ENCODE peak calls at places on chromosome 18, in eight cellular contexts. R, M, X, N, U, I, V and D are unnamed samples.
A peak's percentile ranks its signal among the peaks of the same experiment; 100 is the strongest.

GRCh38 chr18:65322895-65323294 is 427.9 kb upstream of the CDH7 start:
- DNase-seq in R (no peak), M (no peak), X (no peak), N (no peak), U (no peak), I (no peak), V (no peak), D (no peak)

GRCh38 chr18:58097127-58097906 is 53.3 kb downstream of the NEDD4L start:
- DNase-seq in R (no peak), M (no peak), X (no peak), N (peak; percentile 60), U (no peak), I (peak; percentile 79), V (peak; percentile 59), D (peak; percentile 35)

GRCh38 chr18:75456277-75456676 is 28.8 kb upstream of the SMIM21 start:
- DNase-seq in R (no peak), M (no peak), X (no peak), N (no peak), U (peak; percentile 5), I (no peak), V (no peak), D (no peak)

GRCh38 chr18:56812674-56813073 is 161.5 kb downstream of the WDR7 start:
- DNase-seq in R (no peak), M (no peak), X (no peak), N (no peak), U (no peak), I (no peak), V (no peak), D (no peak)

GRCh38 chr18:31487251-31488015 is 10.5 kb upstream of the DSG2 start:
- DNase-seq in R (no peak), M (no peak), X (no peak), N (no peak), U (peak; percentile 98), I (no peak), V (peak; percentile 97), D (no peak)

GRCh38 chr18:73739098-73739497 is 408.5 kb downstream of the FBXO15 start:
- DNase-seq in R (no peak), M (no peak), X (no peak), N (no peak), U (no peak), I (no peak), V (peak; percentile 85), D (no peak)

GRCh38 chr18:12314586-12315305 is 6.7 kb downstream of the TUBB6 start:
- DNase-seq in R (no peak), M (no peak), X (no peak), N (no peak), U (no peak), I (no peak), V (no peak), D (no peak)

GRCh38 chr18:47990981-47991380 is 60.5 kb upstream of the SMAD2 start:
- DNase-seq in R (no peak), M (no peak), X (no peak), N (no peak), U (no peak), I (no peak), V (no peak), D (no peak)

GRCh38 chr18:58454406-58455061 is 174.4 kb downstream of the ALPK2 start:
- DNase-seq in R (no peak), M (no peak), X (no peak), N (no peak), U (no peak), I (no peak), V (peak; percentile 17), D (no peak)

GRCh38 chr18:8190980-8191379 is 418.3 kb upstream of the RAB12 start:
- DNase-seq in R (no peak), M (no peak), X (no peak), N (no peak), U (no peak), I (no peak), V (no peak), D (no peak)

GRCh38 chr18:25630682-25631081 is 278.7 kb upstream of the ZNF521 start:
- DNase-seq in R (no peak), M (no peak), X (no peak), N (no peak), U (no peak), I (no peak), V (no peak), D (no peak)

GRCh38 chr18:22640281-22640842 is 222.6 kb upstream of the CTAGE1 start:
- DNase-seq in R (no peak), M (peak; percentile 21), X (no peak), N (no peak), U (no peak), I (no peak), V (no peak), D (no peak)

GRCh38 chr18:12066910-12067511 is 26.6 kb upstream of the ANKRD62 start:
- DNase-seq in R (no peak), M (no peak), X (no peak), N (no peak), U (no peak), I (no peak), V (no peak), D (no peak)

GRCh38 chr18:26488417-26489009 is 59.8 kb downstream of the KCTD1 start:
- DNase-seq in R (no peak), M (no peak), X (no peak), N (no peak), U (no peak), I (no peak), V (no peak), D (no peak)

GRCh38 chr18:12884521-12885323 is 685 bp upstream of the PTPN2 start:
- DNase-seq in R (no peak), M (no peak), X (no peak), N (no peak), U (no peak), I (no peak), V (no peak), D (no peak)

GRCh38 chr18:623760-624620 is 27.2 kb downstream of the CLUL1 start:
- DNase-seq in R (peak; percentile 56), M (peak; percentile 74), X (peak; percentile 78), N (peak; percentile 68), U (peak; percentile 72), I (peak; percentile 68), V (peak; percentile 58), D (peak; percentile 71)

GRCh38 chr18:42365550-42365949 is 410.5 kb downstream of the PIK3C3 start:
- DNase-seq in R (no peak), M (no peak), X (no peak), N (no peak), U (peak; percentile 29), I (no peak), V (peak; percentile 8), D (no peak)

GRCh38 chr18:23094411-23095165 is 40.7 kb upstream of the CABLES1 start:
- DNase-seq in R (no peak), M (no peak), X (no peak), N (no peak), U (no peak), I (no peak), V (no peak), D (no peak)

GRCh38 chr18:42654561-42654960 is 460.9 kb downstream of the RIT2 start:
- DNase-seq in R (no peak), M (no peak), X (no peak), N (no peak), U (peak; percentile 60), I (no peak), V (peak; percentile 36), D (no peak)

GRCh38 chr18:49920731-49921130 is 107.4 kb upstream of the ACAA2 start:
- DNase-seq in R (no peak), M (no peak), X (no peak), N (no peak), U (no peak), I (no peak), V (peak; percentile 88), D (no peak)

GRCh38 chr18:7233398-7233797 is 2.5 kb downstream of the LRRC30 start:
- DNase-seq in R (no peak), M (no peak), X (no peak), N (no peak), U (no peak), I (no peak), V (no peak), D (no peak)

GRCh38 chr18:45688834-45689233 is 35.1 kb upstream of the SLC14A1 start:
- DNase-seq in R (no peak), M (no peak), X (no peak), N (no peak), U (no peak), I (no peak), V (no peak), D (no peak)

GRCh38 chr18:475202-475624 is 25.3 kb downstream of the COLEC12 start:
- DNase-seq in R (peak; percentile 30), M (no peak), X (peak; percentile 35), N (no peak), U (peak; percentile 74), I (no peak), V (peak; percentile 96), D (peak; percentile 38)

GRCh38 chr18:37403100-37403781 is 162.4 kb downstream of the CELF4 start:
- DNase-seq in R (no peak), M (peak; percentile 36), X (peak; percentile 77), N (no peak), U (peak; percentile 96), I (no peak), V (peak; percentile 90), D (no peak)

GRCh38 chr18:26225022-26225693 is 1.1 kb upstream of the TAF4B start:
- DNase-seq in R (no peak), M (no peak), X (no peak), N (no peak), U (no peak), I (no peak), V (no peak), D (no peak)

GRCh38 chr18:26088482-26088881 is 1.9 kb downstream of the SS18 start:
- DNase-seq in R (no peak), M (no peak), X (no peak), N (no peak), U (no peak), I (no peak), V (peak; percentile 26), D (no peak)

GRCh38 chr18:67132919-67133318 is 383.6 kb downstream of the DSEL start:
- DNase-seq in R (no peak), M (no peak), X (no peak), N (no peak), U (no peak), I (no peak), V (no peak), D (no peak)

GRCh38 chr18:68402784-68403183 is 312.1 kb downstream of the TMX3 start:
- DNase-seq in R (no peak), M (no peak), X (no peak), N (no peak), U (no peak), I (no peak), V (no peak), D (no peak)
- H3K36me3 ChIP-seq in R (no peaks in the 10 kb centered on the region), M (no peaks in the 10 kb centered on the region), X (no peaks in the 10 kb centered on the region), N (no peaks in the 10 kb centered on the region), U (no peaks in the 10 kb centered on the region), I (no peaks in the 10 kb centered on the region), V (no peaks in the 10 kb centered on the region), D (no peaks in the 10 kb centered on the region)

GRCh38 chr18:63208676-63209075 is 110.9 kb downstream of the BCL2 start:
- DNase-seq in R (no peak), M (no peak), X (no peak), N (no peak), U (no peak), I (no peak), V (no peak), D (no peak)
- H3K4me3 ChIP-seq in R (no peak overlapping the region), M (no peak overlapping the region), X (no peak overlapping the region), N (no peak overlapping the region), U (no peak overlapping the region), I (no peak overlapping the region), V (no peak overlapping the region), D (no peak overlapping the region)

GRCh38 chr18:9535430-9535972 is 60.2 kb downstream of the RALBP1 start:
- DNase-seq in R (peak; percentile 37), M (peak; percentile 83), X (no peak), N (no peak), U (peak; percentile 69), I (no peak), V (peak; percentile 85), D (peak; percentile 66)
- H3K36me3 ChIP-seq in R (no peaks in the 10 kb centered on the region), M (no peaks in the 10 kb centered on the region), X (peaks cover 35% of the 10 kb centered on the region), N (peaks cover 82% of the 10 kb centered on the region), U (peaks cover 70% of the 10 kb centered on the region), I (peaks cover 2% of the 10 kb centered on the region), V (peaks cover 15% of the 10 kb centered on the region), D (peaks cover 7% of the 10 kb centered on the region)

GRCh38 chr18:63159590-63159989 is 160.0 kb downstream of the BCL2 start:
- DNase-seq in R (no peak), M (no peak), X (no peak), N (no peak), U (no peak), I (no peak), V (no peak), D (no peak)
- H3K4me3 ChIP-seq in R (no peak overlapping the region), M (no peak overlapping the region), X (no peak overlapping the region), N (no peak overlapping the region), U (no peak overlapping the region), I (no peak overlapping the region), V (no peak overlapping the region), D (no peak overlapping the region)